ENCODE peak calls at places on chromosomes 3 and 15, in nine cellular contexts. One of them, this sample, is unnamed.

GRCh38 chr3:4776980-4777581 is 202.2 kb upstream of the BHLHE40 start:
- DNase-seq in GM10248: peak
- DNase-seq in progenitor cell of endocrine pancreas: no peak
- DNase-seq in neural crest cell: no peak
- DNase-seq in fibroblast of pulmonary artery: peak
- DNase-seq in bronchial epithelial cell: peak
- DNase-seq in OCI-LY7: no peak
- DNase-seq in colonic mucosa: peak
- DNase-seq in lower leg skin: peak
- DNase-seq in this sample: peak

GRCh38 chr3:4914464-4914863 is 64.8 kb upstream of the BHLHE40 start:
- DNase-seq in GM10248: no peak
- DNase-seq in progenitor cell of endocrine pancreas: no peak
- DNase-seq in neural crest cell: no peak
- DNase-seq in fibroblast of pulmonary artery: no peak
- DNase-seq in bronchial epithelial cell: no peak
- DNase-seq in OCI-LY7: no peak
- DNase-seq in colonic mucosa: no peak
- DNase-seq in lower leg skin: no peak
- DNase-seq in this sample: no peak

GRCh38 chr15:88630141-88630721 is 8.6 kb upstream of the ISG20 start:
- DNase-seq in GM10248: no peak
- DNase-seq in progenitor cell of endocrine pancreas: no peak
- DNase-seq in neural crest cell: no peak
- DNase-seq in fibroblast of pulmonary artery: no peak
- DNase-seq in bronchial epithelial cell: peak
- DNase-seq in OCI-LY7: no peak
- DNase-seq in colonic mucosa: peak
- DNase-seq in lower leg skin: no peak
- DNase-seq in this sample: no peak

GRCh38 chr3:168272343-168272984 is 176.7 kb upstream of the GOLIM4 start:
- DNase-seq in GM10248: no peak
- DNase-seq in progenitor cell of endocrine pancreas: no peak
- DNase-seq in neural crest cell: no peak
- DNase-seq in fibroblast of pulmonary artery: peak
- DNase-seq in bronchial epithelial cell: peak
- DNase-seq in OCI-LY7: no peak
- DNase-seq in colonic mucosa: no peak
- DNase-seq in lower leg skin: no peak
- DNase-seq in this sample: no peak

GRCh38 chr3:159881828-159882309 is 106.8 kb upstream of the IL12A start:
- DNase-seq in GM10248: no peak
- DNase-seq in progenitor cell of endocrine pancreas: no peak
- DNase-seq in neural crest cell: no peak
- DNase-seq in fibroblast of pulmonary artery: no peak
- DNase-seq in bronchial epithelial cell: peak
- DNase-seq in OCI-LY7: no peak
- DNase-seq in colonic mucosa: no peak
- DNase-seq in lower leg skin: peak
- DNase-seq in this sample: no peak

GRCh38 chr3:166265153-166265552 is 427.9 kb upstream of the BCHE start:
- DNase-seq in GM10248: no peak
- DNase-seq in progenitor cell of endocrine pancreas: no peak
- DNase-seq in neural crest cell: no peak
- DNase-seq in fibroblast of pulmonary artery: no peak
- DNase-seq in bronchial epithelial cell: no peak
- DNase-seq in OCI-LY7: no peak
- DNase-seq in colonic mucosa: no peak
- DNase-seq in lower leg skin: no peak
- DNase-seq in this sample: no peak

GRCh38 chr3:107188262-107188661 is 189.0 kb upstream of the CCDC54 start:
- DNase-seq in GM10248: no peak
- DNase-seq in progenitor cell of endocrine pancreas: no peak
- DNase-seq in neural crest cell: no peak
- DNase-seq in fibroblast of pulmonary artery: no peak
- DNase-seq in bronchial epithelial cell: no peak
- DNase-seq in OCI-LY7: no peak
- DNase-seq in colonic mucosa: no peak
- DNase-seq in lower leg skin: no peak
- DNase-seq in this sample: no peak

GRCh38 chr15:60612400-60613048 is 133.6 kb upstream of the ICE2 start:
- DNase-seq in GM10248: no peak
- DNase-seq in progenitor cell of endocrine pancreas: no peak
- DNase-seq in neural crest cell: no peak
- DNase-seq in fibroblast of pulmonary artery: no peak
- DNase-seq in bronchial epithelial cell: peak
- DNase-seq in OCI-LY7: no peak
- DNase-seq in colonic mucosa: no peak
- DNase-seq in lower leg skin: no peak
- DNase-seq in this sample: no peak

GRCh38 chr3:8492744-8493511 is 8.7 kb upstream of the LMCD1 start:
- DNase-seq in GM10248: no peak
- DNase-seq in progenitor cell of endocrine pancreas: no peak
- DNase-seq in neural crest cell: no peak
- DNase-seq in fibroblast of pulmonary artery: no peak
- DNase-seq in bronchial epithelial cell: peak
- DNase-seq in OCI-LY7: no peak
- DNase-seq in colonic mucosa: no peak
- DNase-seq in lower leg skin: no peak
- DNase-seq in this sample: no peak

GRCh38 chr15:89197503-89197971 is 23.8 kb downstream of the RLBP1 start:
- DNase-seq in GM10248: no peak
- DNase-seq in progenitor cell of endocrine pancreas: peak
- DNase-seq in neural crest cell: peak
- DNase-seq in fibroblast of pulmonary artery: no peak
- DNase-seq in bronchial epithelial cell: peak
- DNase-seq in OCI-LY7: no peak
- DNase-seq in colonic mucosa: peak
- DNase-seq in lower leg skin: peak
- DNase-seq in this sample: no peak

GRCh38 chr15:67030036-67030762 is 35.2 kb upstream of the SMAD3 start:
- DNase-seq in GM10248: no peak
- DNase-seq in progenitor cell of endocrine pancreas: no peak
- DNase-seq in neural crest cell: no peak
- DNase-seq in fibroblast of pulmonary artery: no peak
- DNase-seq in bronchial epithelial cell: no peak
- DNase-seq in OCI-LY7: no peak
- DNase-seq in colonic mucosa: peak
- DNase-seq in lower leg skin: no peak
- DNase-seq in this sample: no peak

GRCh38 chr3:27287052-27287451 is 82.1 kb downstream of the NEK10 start:
- DNase-seq in GM10248: no peak
- DNase-seq in progenitor cell of endocrine pancreas: no peak
- DNase-seq in neural crest cell: no peak
- DNase-seq in fibroblast of pulmonary artery: no peak
- DNase-seq in bronchial epithelial cell: no peak
- DNase-seq in OCI-LY7: no peak
- DNase-seq in colonic mucosa: no peak
- DNase-seq in lower leg skin: no peak
- DNase-seq in this sample: no peak
- TF ChIP-seq CTCF in GM10248: no peak
- TF ChIP-seq CTCF in progenitor cell of endocrine pancreas: no peak
- TF ChIP-seq CTCF in neural crest cell: no peak
- TF ChIP-seq CTCF in fibroblast of pulmonary artery: no peak
- TF ChIP-seq CTCF in bronchial epithelial cell: no peak
- TF ChIP-seq CTCF in OCI-LY7: no peak
- TF ChIP-seq CTCF in colonic mucosa: no peak
- TF ChIP-seq CTCF in lower leg skin: no peak
- TF ChIP-seq CTCF in this sample: no peak

GRCh38 chr3:29181149-29181780 is 99.6 kb upstream of the RBMS3 start:
- DNase-seq in GM10248: no peak
- DNase-seq in progenitor cell of endocrine pancreas: no peak
- DNase-seq in neural crest cell: no peak
- DNase-seq in fibroblast of pulmonary artery: no peak
- DNase-seq in bronchial epithelial cell: no peak
- DNase-seq in OCI-LY7: no peak
- DNase-seq in colonic mucosa: no peak
- DNase-seq in lower leg skin: no peak
- DNase-seq in this sample: no peak
- TF ChIP-seq CTCF in GM10248: no peak
- TF ChIP-seq CTCF in progenitor cell of endocrine pancreas: no peak
- TF ChIP-seq CTCF in neural crest cell: no peak
- TF ChIP-seq CTCF in fibroblast of pulmonary artery: no peak
- TF ChIP-seq CTCF in bronchial epithelial cell: no peak
- TF ChIP-seq CTCF in OCI-LY7: no peak
- TF ChIP-seq CTCF in colonic mucosa: no peak
- TF ChIP-seq CTCF in lower leg skin: no peak
- TF ChIP-seq CTCF in this sample: no peak

DNA sequence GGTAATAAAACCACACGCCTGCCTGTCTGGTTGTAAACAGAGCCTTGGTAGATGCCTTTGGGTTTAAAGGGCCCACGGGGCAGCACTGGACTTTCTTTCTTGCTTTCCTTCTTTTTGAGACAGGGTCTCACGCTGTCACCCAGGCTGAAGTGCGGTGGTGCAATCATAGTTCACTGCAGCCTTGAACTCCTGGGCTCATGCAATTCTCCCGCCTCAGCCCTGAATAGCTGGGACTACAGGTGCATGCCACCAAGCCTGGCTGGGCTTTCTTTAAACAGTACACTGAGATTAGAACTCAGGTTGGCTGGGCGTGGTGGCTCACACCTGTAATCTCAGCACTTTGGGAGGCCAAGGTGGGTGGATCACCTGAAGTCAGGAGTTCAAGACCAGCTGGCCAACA is 42.2 kb downstream of the POC1A start:
- DNase-seq in GM10248: no peak
- DNase-seq in progenitor cell of endocrine pancreas: no peak
- DNase-seq in neural crest cell: no peak
- DNase-seq in fibroblast of pulmonary artery: no peak
- DNase-seq in bronchial epithelial cell: no peak
- DNase-seq in OCI-LY7: no peak
- DNase-seq in colonic mucosa: no peak
- DNase-seq in lower leg skin: no peak
- DNase-seq in this sample: no peak
- TF ChIP-seq CTCF in GM10248: no peak
- TF ChIP-seq CTCF in progenitor cell of endocrine pancreas: no peak
- TF ChIP-seq CTCF in neural crest cell: no peak
- TF ChIP-seq CTCF in fibroblast of pulmonary artery: no peak
- TF ChIP-seq CTCF in bronchial epithelial cell: no peak
- TF ChIP-seq CTCF in OCI-LY7: no peak
- TF ChIP-seq CTCF in colonic mucosa: no peak
- TF ChIP-seq CTCF in lower leg skin: no peak
- TF ChIP-seq CTCF in this sample: no peak

GRCh38 chr3:117145677-117146076 is 436.1 kb downstream of the TUSC7 start:
- DNase-seq in GM10248: no peak
- DNase-seq in progenitor cell of endocrine pancreas: no peak
- DNase-seq in neural crest cell: no peak
- DNase-seq in fibroblast of pulmonary artery: no peak
- DNase-seq in bronchial epithelial cell: no peak
- DNase-seq in OCI-LY7: no peak
- DNase-seq in colonic mucosa: no peak
- DNase-seq in lower leg skin: no peak
- DNase-seq in this sample: no peak

GRCh38 chr3:117150628-117151027 is 441.0 kb downstream of the TUSC7 start:
- DNase-seq in GM10248: no peak
- DNase-seq in progenitor cell of endocrine pancreas: no peak
- DNase-seq in neural crest cell: no peak
- DNase-seq in fibroblast of pulmonary artery: no peak
- DNase-seq in bronchial epithelial cell: no peak
- DNase-seq in OCI-LY7: no peak
- DNase-seq in colonic mucosa: no peak
- DNase-seq in lower leg skin: no peak
- DNase-seq in this sample: no peak

GRCh38 chr3:117144832-117145231 is 435.3 kb downstream of the TUSC7 start:
- DNase-seq in GM10248: no peak
- DNase-seq in progenitor cell of endocrine pancreas: no peak
- DNase-seq in neural crest cell: no peak
- DNase-seq in fibroblast of pulmonary artery: peak
- DNase-seq in bronchial epithelial cell: peak
- DNase-seq in OCI-LY7: no peak
- DNase-seq in colonic mucosa: no peak
- DNase-seq in lower leg skin: no peak
- DNase-seq in this sample: no peak

GRCh38 chr3:117146571-117146970 is 437.0 kb downstream of the TUSC7 start:
- DNase-seq in GM10248: no peak
- DNase-seq in progenitor cell of endocrine pancreas: no peak
- DNase-seq in neural crest cell: no peak
- DNase-seq in fibroblast of pulmonary artery: no peak
- DNase-seq in bronchial epithelial cell: no peak
- DNase-seq in OCI-LY7: no peak
- DNase-seq in colonic mucosa: no peak
- DNase-seq in lower leg skin: no peak
- DNase-seq in this sample: no peak

GRCh38 chr3:117149577-117149976 is 440.0 kb downstream of the TUSC7 start:
- DNase-seq in GM10248: no peak
- DNase-seq in progenitor cell of endocrine pancreas: no peak
- DNase-seq in neural crest cell: no peak
- DNase-seq in fibroblast of pulmonary artery: no peak
- DNase-seq in bronchial epithelial cell: no peak
- DNase-seq in OCI-LY7: no peak
- DNase-seq in colonic mucosa: no peak
- DNase-seq in lower leg skin: no peak
- DNase-seq in this sample: no peak
- TF ChIP-seq CTCF in GM10248: no peak
- TF ChIP-seq CTCF in progenitor cell of endocrine pancreas: no peak
- TF ChIP-seq CTCF in neural crest cell: no peak
- TF ChIP-seq CTCF in fibroblast of pulmonary artery: no peak
- TF ChIP-seq CTCF in bronchial epithelial cell: no peak
- TF ChIP-seq CTCF in OCI-LY7: no peak
- TF ChIP-seq CTCF in colonic mucosa: no peak
- TF ChIP-seq CTCF in lower leg skin: no peak
- TF ChIP-seq CTCF in this sample: no peak

GRCh38 chr15:79635149-79635771 is 203.1 kb downstream of the MINAR1 start:
- DNase-seq in GM10248: no peak
- DNase-seq in progenitor cell of endocrine pancreas: no peak
- DNase-seq in neural crest cell: no peak
- DNase-seq in fibroblast of pulmonary artery: no peak
- DNase-seq in bronchial epithelial cell: no peak
- DNase-seq in OCI-LY7: no peak
- DNase-seq in colonic mucosa: no peak
- DNase-seq in lower leg skin: no peak
- DNase-seq in this sample: no peak
- TF ChIP-seq CTCF in GM10248: no peak
- TF ChIP-seq CTCF in progenitor cell of endocrine pancreas: no peak
- TF ChIP-seq CTCF in neural crest cell: no peak
- TF ChIP-seq CTCF in fibroblast of pulmonary artery: no peak
- TF ChIP-seq CTCF in bronchial epithelial cell: no peak
- TF ChIP-seq CTCF in OCI-LY7: no peak
- TF ChIP-seq CTCF in colonic mucosa: no peak
- TF ChIP-seq CTCF in lower leg skin: no peak
- TF ChIP-seq CTCF in this sample: no peak

This sample was measured in AG09319.